ENCODE peak calls at places on chromosomes 11 and 22, in ten cellular contexts. U is thoracic aorta, Z is body of pancreas, Y is AG09319, Q is Calu3, O is glutamatergic neuron, D is AG10803, B is heart right ventricle, M is left lung, I is mammary epithelial cell. R is an unnamed sample.

GRCh38 chr22:44497218-44497903 is 672 bp downstream of the RTL6 start:
- DNase-seq in U (no peak), Z (peak), Y (no peak), Q (peak), O (peak), D (peak), B (no peak), M (peak), I (peak), R (no peak)

GRCh38 chr22:46036558-46037408 is 59.8 kb upstream of the WNT7B start:
- DNase-seq in U (no peak), Z (peak), Y (no peak), Q (peak), O (no peak), D (no peak), B (no peak), M (no peak), I (peak), R (peak)

GRCh38 chr11:71556018-71556417 is 7.8 kb downstream of the KRTAP5-9 start:
- DNase-seq in U (no peak), Z (no peak), Y (no peak), Q (no peak), O (no peak), D (no peak), B (no peak), M (no peak), I (no peak), R (no peak)

GRCh38 chr22:25053153-25053805 is 100.8 kb downstream of the KIAA1671 start:
- DNase-seq in U (no peak), Z (no peak), Y (no peak), Q (no peak), O (no peak), D (no peak), B (no peak), M (no peak), I (peak), R (peak)

GRCh38 chr11:114132944-114133394 is 73.5 kb downstream of the ZBTB16 start:
- DNase-seq in U (no peak), Z (no peak), Y (no peak), Q (no peak), O (no peak), D (peak), B (no peak), M (no peak), I (no peak), R (peak)

GRCh38 chr11:78810489-78811090 is 235.9 kb upstream of the NARS2 start:
- DNase-seq in U (no peak), Z (no peak), Y (no peak), Q (no peak), O (no peak), D (no peak), B (no peak), M (no peak), I (no peak), R (no peak)

GRCh38 chr11:69949327-69949726 is 128.8 kb upstream of the ANO1 start:
- DNase-seq in U (peak), Z (peak), Y (no peak), Q (peak), O (no peak), D (peak), B (no peak), M (peak), I (peak), R (peak)

GRCh38 chr11:131977854-131978253 is 607.4 kb downstream of the NTM start:
- DNase-seq in U (no peak), Z (no peak), Y (no peak), Q (no peak), O (no peak), D (peak), B (no peak), M (no peak), I (peak), R (peak)

GRCh38 chr22:44847380-44847779 is 95.0 kb downstream of the ARHGAP8 start:
- DNase-seq in U (no peak), Z (no peak), Y (no peak), Q (no peak), O (no peak), D (no peak), B (no peak), M (no peak), I (no peak), R (no peak)

GRCh38 chr11:64687641-64688533 is 35.1 kb downstream of the NRXN2 start:
- DNase-seq in U (no peak), Z (no peak), Y (no peak), Q (no peak), O (no peak), D (no peak), B (no peak), M (no peak), I (no peak), R (no peak)

GRCh38 chr22:17137861-17138425 is 16.8 kb upstream of the TMEM121B start:
- DNase-seq in U (no peak), Z (no peak), Y (no peak), Q (no peak), O (no peak), D (no peak), B (no peak), M (no peak), I (no peak), R (no peak)

GRCh38 chr22:19959043-19959586 is 17.5 kb upstream of the TXNRD2 start:
- DNase-seq in U (peak), Z (peak), Y (no peak), Q (peak), O (peak), D (peak), B (peak), M (peak), I (no peak), R (no peak)

GRCh38 chr11:5600374-5600851 is 4.0 kb downstream of the TRIM6 start:
- DNase-seq in U (no peak), Z (peak), Y (no peak), Q (peak), O (peak), D (peak), B (peak), M (peak), I (no peak), R (peak)

GRCh38 chr11:113506461-113506860 is 31.3 kb upstream of the DRD2 start:
- DNase-seq in U (no peak), Z (no peak), Y (no peak), Q (no peak), O (no peak), D (no peak), B (no peak), M (no peak), I (no peak), R (no peak)

GRCh38 chr22:19765477-19766234 is 5.1 kb downstream of the TBX1 start:
- DNase-seq in U (no peak), Z (no peak), Y (no peak), Q (no peak), O (no peak), D (peak), B (peak), M (peak), I (no peak), R (no peak)

GRCh38 chr11:3823303-3823702 is 14.9 kb downstream of the PGAP2 start:
- DNase-seq in U (no peak), Z (no peak), Y (peak), Q (no peak), O (no peak), D (peak), B (no peak), M (no peak), I (peak), R (peak)

GRCh38 chr22:48173061-48173849 is 1410.8 kb downstream of the TBC1D22A start:
- DNase-seq in U (no peak), Z (no peak), Y (no peak), Q (no peak), O (no peak), D (no peak), B (no peak), M (no peak), I (no peak), R (no peak)

GRCh38 chr11:29024386-29024785 is 916.2 kb downstream of the METTL15 start:
- DNase-seq in U (no peak), Z (no peak), Y (no peak), Q (no peak), O (no peak), D (no peak), B (no peak), M (no peak), I (no peak), R (no peak)

GRCh38 chr22:50218996-50219727 is 18.4 kb downstream of the SELENOO start:
- DNase-seq in U (no peak), Z (peak), Y (peak), Q (no peak), O (no peak), D (peak), B (peak), M (peak), I (peak), R (peak)

GRCh38 chr11:128607819-128608218 is 20.5 kb upstream of the ETS1 start:
- DNase-seq in U (no peak), Z (no peak), Y (no peak), Q (no peak), O (no peak), D (no peak), B (no peak), M (no peak), I (no peak), R (peak)

GRCh38 chr11:14480716-14481115 is 18.9 kb downstream of the COPB1 start:
- DNase-seq in U (no peak), Z (no peak), Y (no peak), Q (no peak), O (no peak), D (peak), B (no peak), M (no peak), I (no peak), R (no peak)

GRCh38 chr11:94449029-94449428 is 44.6 kb downstream of the MRE11 start:
- DNase-seq in U (no peak), Z (no peak), Y (no peak), Q (no peak), O (no peak), D (no peak), B (no peak), M (no peak), I (no peak), R (no peak)

GRCh38 chr11:28799316-28799715 is 691.1 kb downstream of the METTL15 start:
- DNase-seq in U (no peak), Z (no peak), Y (no peak), Q (no peak), O (no peak), D (no peak), B (no peak), M (no peak), I (no peak), R (no peak)

GRCh38 chr22:33386270-33386669 is 328.1 kb upstream of the SYN3 start:
- DNase-seq in U (no peak), Z (no peak), Y (no peak), Q (no peak), O (no peak), D (no peak), B (no peak), M (no peak), I (no peak), R (no peak)

GRCh38 chr22:31818481-31819392 is 64.9 kb downstream of the DEPDC5 start:
- DNase-seq in U (no peak), Z (no peak), Y (peak), Q (no peak), O (no peak), D (peak), B (no peak), M (no peak), I (peak), R (peak)

GRCh38 chr11:33396361-33396760 is 139.2 kb downstream of the HIPK3 start:
- DNase-seq in U (no peak), Z (no peak), Y (no peak), Q (no peak), O (no peak), D (no peak), B (no peak), M (no peak), I (no peak), R (no peak)

GRCh38 chr22:31681625-31682345 is 19.8 kb upstream of the PISD start:
- DNase-seq in U (no peak), Z (no peak), Y (peak), Q (no peak), O (no peak), D (peak), B (no peak), M (no peak), I (no peak), R (no peak)

GRCh38 chr11:11843233-11843632 is 1.5 kb downstream of the USP47 start:
- DNase-seq in U (no peak), Z (peak), Y (no peak), Q (no peak), O (no peak), D (peak), B (no peak), M (no peak), I (peak), R (peak)

GRCh38 chr11:86955674-86956522 is 703 bp upstream of the FZD4 start:
- DNase-seq in U (peak), Z (peak), Y (no peak), Q (peak), O (peak), D (peak), B (peak), M (peak), I (peak), R (peak)

GRCh38 chr11:116885951-116886629 is 48.7 kb upstream of the APOA1 start:
- DNase-seq in U (no peak), Z (peak), Y (no peak), Q (no peak), O (no peak), D (peak), B (no peak), M (no peak), I (no peak), R (no peak)

GRCh38 chr11:127939000-127939399 is 648.4 kb downstream of the ETS1 start:
- DNase-seq in U (no peak), Z (no peak), Y (no peak), Q (no peak), O (no peak), D (no peak), B (no peak), M (no peak), I (peak), R (peak)

GRCh38 chr11:110097459-110098012 is 4.3 kb downstream of the ZC3H12C start:
- DNase-seq in U (no peak), Z (no peak), Y (no peak), Q (no peak), O (no peak), D (no peak), B (no peak), M (no peak), I (peak), R (no peak)

GRCh38 chr11:102799656-102800339 is 1.8 kb upstream of the MMP1 start:
- DNase-seq in U (no peak), Z (no peak), Y (no peak), Q (no peak), O (no peak), D (peak), B (no peak), M (no peak), I (no peak), R (no peak)

GRCh38 chr22:39013923-39014722 is at the start of gene APOBEC3C:
- DNase-seq in U (peak), Z (peak), Y (peak), Q (peak), O (no peak), D (peak), B (peak), M (peak), I (peak), R (peak)
- TF ChIP-seq CTCF in U (no peak), Z (no peak), Y (peak), Q (no peak), O (no peak), D (no peak), B (no peak), M (no peak), I (peak), R (peak)

GRCh38 chr11:59289782-59290181 is 68.9 kb upstream of the OR5AN1 start:
- DNase-seq in U (no peak), Z (peak), Y (no peak), Q (no peak), O (no peak), D (no peak), B (no peak), M (no peak), I (no peak), R (no peak)

GRCh38 chr11:59292611-59293010 is 66.1 kb upstream of the OR5AN1 start:
- DNase-seq in U (no peak), Z (peak), Y (no peak), Q (peak), O (no peak), D (no peak), B (no peak), M (no peak), I (peak), R (peak)

GRCh38 chr11:59295435-59295834 is 63.3 kb upstream of the OR5AN1 start:
- DNase-seq in U (no peak), Z (no peak), Y (no peak), Q (no peak), O (no peak), D (no peak), B (no peak), M (no peak), I (no peak), R (no peak)

GRCh38 chr11:59289356-59289755 is 69.3 kb upstream of the OR5AN1 start:
- DNase-seq in U (no peak), Z (no peak), Y (no peak), Q (no peak), O (no peak), D (no peak), B (no peak), M (no peak), I (no peak), R (no peak)

DNA sequence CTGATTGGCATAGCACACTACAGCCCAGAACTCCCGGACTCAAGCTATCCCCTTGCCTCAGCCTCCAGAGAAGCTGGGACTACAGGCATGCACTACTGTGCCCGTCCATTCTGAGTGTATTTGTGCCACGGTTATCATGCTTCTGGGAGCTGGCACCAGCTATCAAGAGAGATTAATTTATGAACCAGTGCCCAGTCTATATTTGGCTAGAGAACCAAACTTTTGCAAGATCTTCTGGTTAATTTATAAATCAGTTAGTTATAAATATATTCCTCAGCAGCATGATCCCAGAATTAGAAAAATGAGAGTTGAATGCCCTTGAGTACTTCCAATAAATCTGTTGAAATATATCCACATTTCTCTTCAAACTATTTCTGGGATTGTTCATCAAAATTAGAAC is 67.5 kb upstream of the OR5AN1 start:
- DNase-seq in U (no peak), Z (peak), Y (no peak), Q (no peak), O (no peak), D (no peak), B (no peak), M (no peak), I (no peak), R (no peak)
- TF ChIP-seq CTCF in U (no peak), Z (no peak), Y (no peak), Q (no peak), O (no peak), D (no peak), B (no peak), M (no peak), I (no peak), R (no peak)

GRCh38 chr11:46291441-46292143 is 14.1 kb downstream of the CREB3L1 start:
- DNase-seq in U (no peak), Z (no peak), Y (no peak), Q (no peak), O (no peak), D (peak), B (peak), M (no peak), I (no peak), R (peak)
- TF ChIP-seq CTCF in U (no peak), Z (no peak), Y (peak), Q (no peak), O (no peak), D (peak), B (no peak), M (no peak), I (no peak), R (no peak)

GRCh38 chr11:41449483-41450050 is 9.9 kb downstream of the LRRC4C start:
- DNase-seq in U (no peak), Z (no peak), Y (no peak), Q (no peak), O (no peak), D (no peak), B (no peak), M (no peak), I (no peak), R (no peak)
- TF ChIP-seq CTCF in U (no peak), Z (no peak), Y (no peak), Q (no peak), O (no peak), D (no peak), B (no peak), M (no peak), I (no peak), R (no peak)

GRCh38 chr11:118258410-118258809 is 5.7 kb downstream of the MPZL2 start:
- DNase-seq in U (no peak), Z (no peak), Y (no peak), Q (no peak), O (no peak), D (no peak), B (no peak), M (no peak), I (no peak), R (peak)
- TF ChIP-seq CTCF in U (no peak), Z (no peak), Y (no peak), Q (no peak), O (no peak), D (peak), B (no peak), M (no peak), I (peak), R (peak)

GRCh38 chr11:22426915-22427314 is 88.7 kb downstream of the SLC17A6 start:
- DNase-seq in U (no peak), Z (no peak), Y (no peak), Q (no peak), O (no peak), D (peak), B (no peak), M (no peak), I (no peak), R (no peak)
- TF ChIP-seq CTCF in U (no peak), Z (peak), Y (peak), Q (no peak), O (no peak), D (peak), B (no peak), M (no peak), I (peak), R (peak)

DNA sequence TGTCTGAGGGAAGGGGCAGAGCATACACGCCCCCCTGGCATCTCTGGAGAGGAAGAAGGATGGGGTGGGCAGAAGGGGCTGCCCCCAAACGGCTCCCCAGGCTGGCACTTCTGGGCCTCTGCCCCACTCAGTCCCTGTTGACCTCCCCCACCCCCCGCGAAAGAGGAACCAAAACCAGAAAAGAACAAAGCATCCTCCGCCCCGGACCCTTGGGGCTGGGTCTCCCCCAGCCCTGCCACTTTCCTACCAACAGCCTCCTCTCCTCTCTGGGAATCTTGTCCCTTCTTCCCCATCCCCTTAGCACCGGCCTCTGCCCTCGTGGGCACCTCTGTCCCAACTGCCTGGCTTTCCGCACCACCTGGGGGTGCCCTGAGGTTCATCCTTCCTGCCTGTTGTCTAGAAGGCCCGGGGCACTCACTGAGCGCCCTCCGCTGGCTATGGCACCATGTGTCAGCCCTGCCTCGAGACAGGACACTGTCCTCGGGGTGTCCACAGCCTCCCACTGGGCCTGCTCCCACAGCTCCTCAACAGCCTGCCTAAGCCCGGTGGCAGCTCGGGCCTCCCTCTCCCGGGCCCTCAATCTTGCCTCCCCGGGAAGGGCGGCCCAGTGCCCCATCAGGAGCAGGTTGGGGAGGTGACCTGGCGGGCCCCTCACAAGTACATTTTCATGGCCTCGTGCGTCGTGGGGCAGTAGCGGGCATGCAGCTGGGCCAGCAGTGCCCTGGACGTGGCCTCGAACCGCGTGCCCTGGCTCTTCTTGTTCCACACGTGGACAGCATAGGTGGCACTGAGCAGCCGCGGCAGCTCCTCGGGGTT is 28.2 kb downstream of the A4GALT start:
- DNase-seq in U (no peak), Z (no peak), Y (no peak), Q (no peak), O (no peak), D (no peak), B (no peak), M (no peak), I (no peak), R (no peak)
- TF ChIP-seq CTCF in U (no peak), Z (no peak), Y (no peak), Q (no peak), O (no peak), D (no peak), B (no peak), M (no peak), I (no peak), R (peak)